ENCODE peak calls at places on chromosomes 13 and 19, in six cellular contexts. E is endodermal cell; X is fibroblast of pulmonary artery; O is GM12865; K is neural crest cell; T is activated CD8-positive, alpha-beta T cell treated with anti-CD3 and anti-CD28 coated beads for 36 hours. P is an unnamed sample.

GRCh38 chr19:50465986-50466771 is 10.1 kb upstream of the EMC10 start:
- DNase-seq in X (no peak), T (no peak), E (peak), O (no peak), K (peak), P (no peak)

GRCh38 chr19:55232986-55233385 is 4.4 kb upstream of the TMEM86B start:
- DNase-seq in O (no peak), T (no peak), E (no peak), K (no peak), X (no peak), P (no peak)

GRCh38 chr13:45331981-45332830 is 8.8 kb downstream of the TPT1 start:
- DNase-seq in E (no peak), O (no peak), X (peak), T (no peak), K (no peak), P (no peak)

GRCh38 chr19:47681936-47682335 is 31.3 kb upstream of the EHD2 start:
- DNase-seq in K (no peak), O (no peak), E (no peak), T (no peak), X (no peak), P (no peak)

GRCh38 chr19:2774083-2774679 is 8.9 kb downstream of the SGTA start:
- DNase-seq in K (no peak), E (no peak), O (no peak), T (no peak), X (no peak), P (no peak)

GRCh38 chr13:112441779-112442310 is 65.7 kb downstream of the SPACA7 start:
- DNase-seq in K (no peak), E (peak), T (no peak), X (no peak), O (no peak), P (no peak)

GRCh38 chr13:21637296-21637695 is 33.3 kb upstream of the MICU2 start:
- DNase-seq in X (peak), O (peak), K (no peak), T (peak), E (no peak), P (no peak)

GRCh38 chr13:112174476-112175110 is 107.6 kb downstream of the SOX1 start:
- DNase-seq in O (no peak), K (no peak), E (peak), T (no peak), X (no peak), P (no peak)

GRCh38 chr13:56424246-56424645 is 716.5 kb upstream of the PRR20A start:
- DNase-seq in X (no peak), T (no peak), E (no peak), O (no peak), K (no peak), P (no peak)

GRCh38 chr19:30738047-30738446 is 365.9 kb downstream of the ZNF536 start:
- DNase-seq in O (no peak), K (no peak), X (no peak), T (no peak), E (no peak), P (no peak)

GRCh38 chr13:50448535-50448981 is 394.9 kb downstream of the DLEU7 start:
- DNase-seq in E (no peak), X (no peak), T (no peak), O (no peak), K (no peak), P (no peak)

GRCh38 chr19:44947041-44947581 is 1.3 kb downstream of the APOC2 start:
- DNase-seq in E (no peak), X (no peak), T (no peak), K (no peak), O (no peak), P (no peak)

GRCh38 chr19:32901504-32902161 is 32.1 kb upstream of the SLC7A9 start:
- DNase-seq in X (no peak), T (no peak), K (no peak), E (no peak), O (no peak), P (no peak)

GRCh38 chr13:40116008-40116407 is 460.5 kb downstream of the COG6 start:
- DNase-seq in X (peak), E (peak), O (peak), T (peak), K (no peak), P (no peak)

GRCh38 chr19:32542477-32543106 is 38.4 kb upstream of the PDCD5 start:
- DNase-seq in X (no peak), T (no peak), K (no peak), E (no peak), O (no peak), P (no peak)

GRCh38 chr13:34076319-34076718 is 258.4 kb downstream of the RFC3 start:
- DNase-seq in X (no peak), O (no peak), K (no peak), T (no peak), E (no peak), P (no peak)

GRCh38 chr19:13756210-13756609 is 8.1 kb upstream of the MRI1 start:
- DNase-seq in X (no peak), T (no peak), E (no peak), K (no peak), O (no peak), P (no peak)

GRCh38 chr19:46890423-46891170 is 29.8 kb downstream of the ARHGAP35 start:
- DNase-seq in K (no peak), O (no peak), T (no peak), X (peak), E (no peak), P (no peak)

GRCh38 chr13:95704510-95704909 is 27.6 kb downstream of the DNAJC3 start:
- DNase-seq in X (no peak), T (no peak), O (no peak), K (no peak), E (no peak), P (no peak)

GRCh38 chr13:93227280-93227905 is 786 bp downstream of the GPC6 start:
- DNase-seq in X (peak), E (peak), T (no peak), O (no peak), K (no peak), P (peak)

GRCh38 chr19:47518139-47518538 is 3.3 kb upstream of the NAPA start:
- DNase-seq in K (no peak), O (peak), X (no peak), T (peak), E (no peak), P (peak)

GRCh38 chr13:76791290-76791664 is 94.9 kb downstream of the KCTD12 start:
- DNase-seq in O (no peak), E (no peak), K (no peak), X (peak), T (no peak), P (no peak)

GRCh38 chr19:46320559-46320958 is 23.7 kb downstream of the HIF3A start:
- DNase-seq in E (no peak), T (no peak), K (no peak), X (no peak), O (no peak), P (no peak)

GRCh38 chr13:49097374-49097773 is 121.7 kb downstream of the FNDC3A start:
- DNase-seq in O (no peak), E (no peak), X (peak), K (no peak), T (no peak), P (no peak)

GRCh38 chr13:94020426-94020825 is 459.1 kb downstream of the DCT start:
- DNase-seq in T (no peak), O (no peak), E (no peak), X (no peak), K (no peak), P (no peak)

GRCh38 chr13:59687028-59687427 is 476.7 kb downstream of the DIAPH3 start:
- DNase-seq in X (no peak), O (no peak), T (no peak), E (no peak), K (no peak), P (no peak)

GRCh38 chr19:7505682-7506384 is 10.1 kb upstream of the ZNF358 start:
- DNase-seq in T (peak), E (peak), X (no peak), O (peak), K (peak), P (peak)

GRCh38 chr19:18390075-18390909 is 4.3 kb downstream of the GDF15 start:
- DNase-seq in E (no peak), X (peak), O (no peak), K (no peak), T (no peak), P (no peak)

GRCh38 chr19:3692141-3693029 is 7.9 kb downstream of the PIP5K1C start:
- DNase-seq in O (no peak), T (peak), X (no peak), K (peak), E (peak), P (no peak)

GRCh38 chr13:77124423-77124822 is 97.5 kb upstream of the FBXL3 start:
- DNase-seq in K (no peak), E (no peak), T (no peak), X (no peak), O (no peak), P (no peak)

GRCh38 chr13:62357887-62358645 is 942.4 kb upstream of the PCDH20 start:
- DNase-seq in T (no peak), X (peak), K (peak), O (peak), E (peak), P (peak)

GRCh38 chr13:34627499-34627898 is 314.6 kb upstream of the NBEA start:
- DNase-seq in O (no peak), E (peak), T (no peak), X (no peak), K (no peak), P (no peak)

GRCh38 chr19:41699968-41700323 is 8.5 kb upstream of the CEACAM5 start:
- DNase-seq in O (no peak), T (no peak), X (no peak), E (peak), K (no peak), P (no peak)

GRCh38 chr19:16938211-16938610 is 49.4 kb downstream of the F2RL3 start:
- DNase-seq in X (no peak), E (no peak), O (no peak), K (no peak), T (no peak), P (peak)
- TF ChIP-seq CTCF in X (no peak), E (no peak), O (no peak), K (no peak), T (no peak), P (no peak)

GRCh38 chr13:74015137-74015536 is 119.1 kb downstream of the KLF12 start:
- DNase-seq in X (peak), O (peak), E (no peak), K (no peak), T (no peak), P (no peak)
- TF ChIP-seq CTCF in X (peak), O (no peak), E (peak), K (peak), T (peak), P (no peak)

DNA sequence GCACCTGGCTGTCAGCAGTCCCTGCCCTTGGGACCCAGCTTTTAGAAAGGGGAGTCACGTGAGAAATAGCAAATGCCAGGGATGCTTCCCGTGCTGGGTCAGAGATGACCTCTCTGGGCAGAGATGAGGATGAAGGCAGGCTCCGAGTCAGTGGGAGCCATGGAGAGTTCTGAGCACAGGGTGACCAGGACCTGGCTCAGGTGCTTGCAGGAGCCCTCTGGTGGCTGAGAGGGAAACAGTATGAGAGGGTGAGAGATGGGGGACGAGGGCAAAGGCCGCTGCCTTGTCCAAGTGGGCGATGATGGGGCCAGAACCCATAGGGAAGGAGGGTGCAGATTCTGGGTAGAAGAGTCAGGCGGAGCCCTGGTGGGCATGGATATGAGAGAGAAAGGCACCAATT is 15.8 kb downstream of the TMED1 start:
- DNase-seq in E (peak), T (peak), K (no peak), X (no peak), O (no peak), P (no peak)
- TF ChIP-seq CTCF in E (peak), T (peak), K (peak), X (peak), O (no peak), P (peak)

GRCh38 chr19:411723-412355 is 2.9 kb upstream of the C2CD4C start:
- DNase-seq in K (no peak), E (peak), X (no peak), T (no peak), O (no peak), P (no peak)

GRCh38 chr19:413756-414420 is 4.9 kb upstream of the C2CD4C start:
- DNase-seq in T (no peak), K (no peak), X (no peak), E (no peak), O (no peak), P (no peak)

GRCh38 chr19:410243-410781 is 1.4 kb upstream of the C2CD4C start:
- DNase-seq in T (no peak), X (no peak), E (no peak), O (no peak), K (no peak), P (no peak)

GRCh38 chr19:415292-415691 is 6.3 kb upstream of the C2CD4C start:
- DNase-seq in X (no peak), T (no peak), O (no peak), E (no peak), K (no peak), P (no peak)

GRCh38 chr19:412356-413355 is 3.7 kb upstream of the C2CD4C start:
- DNase-seq in K (no peak), T (no peak), O (no peak), E (peak), X (no peak), P (no peak)
- TF ChIP-seq CTCF in K (no peak), T (no peak), O (no peak), E (peak), X (no peak), P (no peak)

GRCh38 chr13:90415902-90416301 is 931.6 kb upstream of the MIR17HG start:
- DNase-seq in O (no peak), T (no peak), X (no peak), E (no peak), K (no peak), P (no peak)

GRCh38 chr13:90416519-90416918 is 931.0 kb upstream of the MIR17HG start:
- DNase-seq in X (peak), K (no peak), T (no peak), E (peak), O (no peak), P (no peak)

GRCh38 chr13:90414691-90415596 is 932.5 kb upstream of the MIR17HG start:
- DNase-seq in O (no peak), T (no peak), E (peak), X (peak), K (no peak), P (no peak)

GRCh38 chr13:90413548-90413947 is 933.9 kb upstream of the MIR17HG start:
- DNase-seq in X (no peak), K (no peak), T (no peak), O (no peak), E (no peak), P (no peak)

GRCh38 chr13:90412980-90413379 is 934.5 kb upstream of the MIR17HG start:
- DNase-seq in X (no peak), T (no peak), O (no peak), E (no peak), K (no peak), P (no peak)
- TF ChIP-seq CTCF in X (no peak), T (no peak), O (no peak), E (no peak), K (no peak), P (no peak)

DNA sequence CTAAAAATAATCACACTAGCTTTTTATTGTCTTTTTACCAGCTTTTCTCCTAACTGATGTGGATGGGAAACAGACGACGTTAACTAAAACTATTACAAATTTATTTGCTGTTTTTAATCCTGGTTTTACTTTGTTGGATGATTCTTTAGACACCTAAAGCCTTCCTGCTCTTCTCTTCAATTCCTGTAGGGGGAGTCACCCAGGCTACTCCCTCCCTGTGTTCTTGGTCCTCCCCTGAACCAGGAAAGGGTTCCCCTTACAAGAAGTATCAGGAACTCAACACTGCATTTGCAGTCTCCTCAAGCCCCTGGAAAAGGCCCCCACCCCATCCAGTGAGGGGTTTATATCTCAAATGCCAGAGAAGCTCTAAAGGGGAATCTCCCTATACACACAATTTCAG is 206.1 kb downstream of the SUCLA2 start:
- DNase-seq in T (no peak), K (no peak), O (peak), E (no peak), X (peak), P (peak)
- TF ChIP-seq CTCF in T (peak), K (peak), O (peak), E (peak), X (peak), P (no peak)

GRCh38 chr19:16106121-16106520 is 5.6 kb upstream of the RAB8A start:
- DNase-seq in X (no peak), O (peak), T (no peak), K (no peak), E (no peak), P (no peak)

GRCh38 chr19:16100524-16100923 is 11.2 kb upstream of the RAB8A start:
- DNase-seq in K (no peak), T (no peak), E (no peak), O (no peak), X (no peak), P (no peak)

GRCh38 chr19:16098821-16099220 is 12.9 kb upstream of the RAB8A start:
- DNase-seq in X (no peak), T (no peak), O (no peak), K (no peak), E (no peak), P (no peak)

GRCh38 chr19:16104722-16105121 is 7.0 kb upstream of the RAB8A start:
- DNase-seq in O (no peak), E (no peak), K (no peak), X (no peak), T (no peak), P (no peak)
- TF ChIP-seq CTCF in O (no peak), E (no peak), K (no peak), X (no peak), T (no peak), P (no peak)

P was measured in GM13976.